ENCODE peak calls at places on chromosomes 12 and 14, in four cellular contexts. L is fibroblast of villous mesenchyme, Z is left ventricle myocardium inferior, Q is mucosa of descending colon. V is an unnamed sample.

GRCh38 chr12:56634242-56634836 is 4.2 kb upstream of the BAZ2A start:
- DNase-seq in L (no peak), Z (no peak), Q (peak), V (no peak)

GRCh38 chr14:26730929-26731618 is 133.2 kb upstream of the NOVA1 start:
- DNase-seq in Q (no peak), L (peak), Z (no peak), V (no peak)

GRCh38 chr12:29783773-29784666 is at the start of gene TMTC1:
- DNase-seq in L (peak), Z (peak), Q (peak), V (peak)

GRCh38 chr14:45810152-45810872 is 557.3 kb upstream of the MIS18BP1 start:
- DNase-seq in L (no peak), Q (no peak), Z (no peak), V (no peak)

GRCh38 chr12:102634216-102634615 is 153.9 kb upstream of the IGF1 start:
- DNase-seq in Z (no peak), Q (no peak), L (peak), V (peak)

GRCh38 chr12:52147367-52147972 is 44.3 kb downstream of the KRT80 start:
- DNase-seq in Q (peak), L (peak), Z (peak), V (peak)

GRCh38 chr14:43795600-43796228 is 711.4 kb downstream of the FSCB start:
- DNase-seq in Z (no peak), L (peak), Q (no peak), V (no peak)

GRCh38 chr14:21071225-21072041 is 1.3 kb downstream of the ARHGEF40 start:
- DNase-seq in L (peak), Q (peak), Z (peak), V (peak)

GRCh38 chr14:79587194-79587593 is 624.1 kb downstream of the DIO2 start:
- DNase-seq in Z (no peak), L (no peak), Q (no peak), V (peak)

GRCh38 chr12:117125275-117125613 is 26.0 kb upstream of the TESC start:
- DNase-seq in Z (no peak), Q (no peak), L (peak), V (no peak)

GRCh38 chr12:130831876-130832405 is 7.1 kb downstream of the STX2 start:
- DNase-seq in L (no peak), Q (no peak), Z (no peak), V (no peak)

GRCh38 chr14:71711619-71712018 is 220.6 kb upstream of the RGS6 start:
- DNase-seq in L (peak), Z (no peak), Q (no peak), V (peak)

DNA sequence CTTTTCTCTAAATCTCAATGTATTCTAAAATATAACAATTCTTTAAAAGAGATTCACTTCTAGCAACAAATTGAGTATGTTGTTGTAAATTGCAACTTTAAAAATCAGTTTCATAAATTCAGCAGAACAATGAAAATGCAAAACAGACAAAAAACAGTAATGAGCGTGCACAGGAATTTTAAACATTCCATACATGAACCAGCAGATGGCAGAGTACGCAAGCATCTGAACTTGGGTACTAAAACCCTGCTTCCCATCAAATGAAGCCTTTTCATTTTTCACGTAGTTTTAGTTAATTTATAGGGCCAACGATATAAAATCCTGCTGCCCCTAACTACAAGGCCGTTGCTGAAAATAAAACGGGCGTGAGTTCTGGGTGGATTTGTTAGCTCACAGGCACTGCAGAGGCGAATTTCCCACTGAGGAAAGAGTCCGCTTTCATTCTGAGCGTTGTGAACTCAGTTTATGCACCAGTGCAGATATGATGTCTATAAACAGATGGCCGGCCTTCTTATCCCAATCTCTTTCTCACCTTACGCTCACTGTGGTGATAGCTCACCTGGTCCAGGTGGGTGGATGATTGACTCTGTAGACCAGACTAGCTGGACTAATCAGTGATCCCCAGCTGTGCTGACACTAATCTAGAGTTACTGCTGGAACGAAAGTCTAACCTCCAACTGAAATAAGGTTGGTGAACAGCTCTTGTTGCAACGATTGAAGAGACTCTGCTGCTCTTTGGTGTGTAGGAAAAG is 89.1 kb downstream of the PDZRN4 start:
- DNase-seq in Z (no peak), L (peak), Q (no peak), V (peak)
- H3K4me3 ChIP-seq in Z (no peak), L (no peak), Q (no peak), V (no peak)

GRCh38 chr12:68416826-68417225 is 84.7 kb upstream of the MDM1 start:
- DNase-seq in Z (no peak), Q (no peak), L (no peak), V (peak)
- TF ChIP-seq CTCF in Z (no peak), Q (no peak), L (no peak), V (peak)

GRCh38 chr14:55912344-55912743 is 205.9 kb upstream of the PELI2 start:
- DNase-seq in L (no peak), Z (no peak), Q (no peak), V (no peak)

GRCh38 chr14:55913324-55914035 is 204.7 kb upstream of the PELI2 start:
- DNase-seq in L (peak), Z (peak), Q (no peak), V (peak)

GRCh38 chr14:55911794-55912193 is 206.4 kb upstream of the PELI2 start:
- DNase-seq in Q (no peak), Z (no peak), L (no peak), V (no peak)

GRCh38 chr14:55914771-55915170 is 203.4 kb upstream of the PELI2 start:
- DNase-seq in Q (no peak), Z (no peak), L (no peak), V (no peak)

DNA sequence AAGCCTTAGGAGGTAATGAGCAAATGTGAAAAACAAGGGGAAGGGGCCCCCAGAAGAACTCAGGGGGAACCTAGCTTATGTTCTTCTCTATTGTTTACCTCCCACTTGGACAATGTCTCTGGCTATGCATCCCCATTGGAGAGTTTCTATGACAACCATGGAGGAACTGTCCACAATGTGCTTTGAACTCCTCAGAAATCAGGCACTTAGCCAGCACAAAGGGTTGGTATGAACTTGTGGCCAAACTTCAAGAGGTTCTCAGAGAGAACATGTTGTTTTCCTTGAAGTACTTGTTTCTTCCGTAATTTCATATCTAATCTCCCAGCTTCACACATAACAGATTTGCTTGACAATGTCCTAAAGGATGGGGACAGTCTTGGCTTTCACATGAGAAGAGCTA is 202.7 kb upstream of the PELI2 start:
- DNase-seq in L (no peak), Z (no peak), Q (no peak), V (no peak)
- H3K4me3 ChIP-seq in L (no peak), Z (no peak), Q (no peak), V (no peak)

DNA sequence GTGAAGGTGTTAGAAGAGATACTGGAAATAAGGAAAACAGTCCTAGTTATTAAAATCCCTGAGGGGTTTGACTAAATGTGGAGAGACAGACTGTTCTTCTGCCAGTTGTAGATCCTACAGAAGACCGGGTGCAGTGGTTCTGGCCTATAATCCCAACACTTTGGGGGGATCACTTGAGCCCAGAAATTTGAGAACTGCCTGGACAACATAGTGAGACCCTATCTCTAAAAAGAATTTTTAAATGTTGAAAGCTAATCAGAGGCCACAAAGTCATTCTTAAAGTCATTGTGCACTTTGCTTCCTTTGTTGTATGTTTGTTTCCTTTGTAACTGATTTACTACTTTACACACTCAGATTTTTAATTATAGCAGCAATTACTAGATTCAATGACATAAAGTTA is 61.2 kb upstream of the RASSF3 start:
- DNase-seq in Q (no peak), L (no peak), Z (no peak), V (no peak)
- TF ChIP-seq CTCF in Q (no peak), L (no peak), Z (no peak), V (no peak)

V was measured in AG10803.